ENCODE peak calls at places on chromosomes 12 and 14, in ten cellular contexts. W is T-cell; Q is small intestine; S is fibroblast of the aortic adventitia; V is activated T-helper 1 cell treated with anti-CD3 and anti-CD28 coated beads, Interleukin-2, amount 50 U/mL, for 16 hours; T is right atrium auricular region; Z is ELF-1; X is stimulated activated CD4-positive, alpha-beta T cell treated with anti-CD3 and anti-CD28 coated beads, Interleukin-4, amount 100 ng/mL, for 24 hours; Y is BJ; A is activated gamma-delta T cell treated with Interleukin-2 at 50 U/mL for 16 hours. R is an unnamed sample.

GRCh38 chr12:52319097-52319496 is 2.1 kb downstream of the KRT83 start:
- DNase-seq in W (no peak), T (no peak), S (no peak), Z (no peak), V (no peak), A (no peak), X (no peak), Q (no peak), Y (no peak), R (no peak)

GRCh38 chr12:55057466-55057865 is 37.7 kb downstream of the NEUROD4 start:
- DNase-seq in V (no peak), Q (no peak), A (no peak), X (no peak), T (no peak), Y (no peak), Z (peak), S (no peak), W (no peak), R (no peak)

GRCh38 chr14:55448146-55448614 is 7.8 kb upstream of the TBPL2 start:
- DNase-seq in T (no peak), X (peak), S (peak), Q (peak), Z (peak), A (no peak), V (no peak), W (no peak), Y (peak), R (no peak)

GRCh38 chr12:132501189-132501940 is 11.4 kb downstream of the FBRSL1 start:
- DNase-seq in S (no peak), T (no peak), X (no peak), Z (peak), V (no peak), W (no peak), Q (no peak), A (no peak), Y (no peak), R (no peak)

GRCh38 chr14:96905825-96906224 is 108.6 kb downstream of the VRK1 start:
- DNase-seq in V (no peak), T (no peak), Z (no peak), X (no peak), A (no peak), Q (no peak), S (peak), Y (no peak), W (no peak), R (no peak)

GRCh38 chr12:59839514-59839913 is 243.7 kb downstream of the SLC16A7 start:
- DNase-seq in S (peak), V (no peak), A (no peak), X (no peak), Z (no peak), W (no peak), T (no peak), Q (no peak), Y (no peak), R (no peak)

GRCh38 chr12:110966081-110966760 is 45.8 kb upstream of the MYL2 start:
- DNase-seq in W (no peak), X (no peak), Z (no peak), A (no peak), T (no peak), V (no peak), S (peak), Y (no peak), Q (no peak), R (no peak)

GRCh38 chr12:12784911-12785814 is at the start of gene APOLD1:
- DNase-seq in S (no peak), A (no peak), T (peak), Z (peak), Q (no peak), Y (no peak), X (no peak), W (no peak), V (no peak), R (no peak)

GRCh38 chr12:106433055-106433454 is 75.5 kb downstream of the POLR3B start:
- DNase-seq in Z (no peak), Q (peak), A (no peak), W (no peak), V (no peak), X (no peak), S (no peak), T (no peak), Y (no peak), R (no peak)

GRCh38 chr12:27573972-27574371 is 50.0 kb downstream of the PPFIBP1 start:
- DNase-seq in W (no peak), A (no peak), Y (peak), Z (no peak), V (no peak), X (no peak), S (peak), Q (no peak), T (no peak), R (no peak)

GRCh38 chr12:106956048-106956935 is 585 bp downstream of the TMEM263 start:
- DNase-seq in A (peak), T (peak), Z (peak), V (peak), W (peak), Q (peak), S (peak), Y (peak), X (peak), R (peak)

GRCh38 chr14:86086962-86087361 is 557.0 kb downstream of the FLRT2 start:
- DNase-seq in S (no peak), Q (no peak), Y (no peak), Z (no peak), T (no peak), W (no peak), A (no peak), V (no peak), X (no peak), R (no peak)

GRCh38 chr12:42172811-42173210 is 28.1 kb upstream of the GXYLT1 start:
- DNase-seq in W (no peak), V (no peak), Z (no peak), T (no peak), A (no peak), S (no peak), X (no peak), Q (no peak), Y (no peak), R (no peak)

GRCh38 chr14:52090936-52091335 is 22.1 kb upstream of the NID2 start:
- DNase-seq in Z (no peak), W (no peak), T (no peak), S (no peak), A (no peak), Y (no peak), X (no peak), Q (no peak), V (no peak), R (no peak)

GRCh38 chr12:81987351-81987750 is 228.2 kb upstream of the PPFIA2 start:
- DNase-seq in W (no peak), V (no peak), A (no peak), Q (no peak), X (no peak), Z (no peak), T (no peak), Y (no peak), S (no peak), R (no peak)

GRCh38 chr14:80638620-80639215 is 302.8 kb downstream of the CEP128 start:
- DNase-seq in S (peak), T (no peak), W (no peak), X (no peak), Z (no peak), A (no peak), V (no peak), Q (no peak), Y (peak), R (no peak)

GRCh38 chr12:117125275-117125613 is 26.0 kb upstream of the TESC start:
- DNase-seq in X (no peak), T (no peak), A (no peak), S (no peak), Z (peak), Q (no peak), Y (no peak), W (no peak), V (no peak), R (no peak)

GRCh38 chr12:111262277-111262676 is 106.6 kb downstream of the PHETA1 start:
- DNase-seq in Z (no peak), A (no peak), W (no peak), V (no peak), S (no peak), Q (no peak), X (no peak), Y (no peak), T (no peak), R (no peak)

GRCh38 chr12:89521348-89522238 is 3.0 kb downstream of the GALNT4 start:
- DNase-seq in W (no peak), Z (no peak), V (no peak), Y (no peak), X (no peak), T (no peak), Q (peak), S (no peak), A (no peak), R (no peak)

GRCh38 chr12:10212623-10213131 is at the start of gene GABARAPL1:
- DNase-seq in A (peak), Q (peak), S (peak), V (peak), W (peak), X (peak), Z (peak), T (peak), Y (no peak), R (peak)

GRCh38 chr14:93723001-93723400 is 65.3 kb downstream of the PRIMA1 start:
- DNase-seq in W (no peak), Z (no peak), S (no peak), Y (no peak), T (no peak), A (no peak), V (no peak), X (no peak), Q (no peak), R (no peak)

GRCh38 chr14:102777711-102778615 is 714 bp downstream of the TRAF3 start:
- DNase-seq in V (no peak), Y (no peak), Z (no peak), Q (peak), A (no peak), S (peak), X (peak), W (no peak), T (no peak), R (no peak)

GRCh38 chr12:100234591-100235304 is 32.1 kb downstream of the DEPDC4 start:
- DNase-seq in T (no peak), Y (no peak), S (peak), Z (no peak), V (no peak), X (peak), W (no peak), A (no peak), Q (peak), R (no peak)

GRCh38 chr12:82655751-82656150 is 31.0 kb upstream of the TMTC2 start:
- DNase-seq in V (no peak), Q (no peak), A (no peak), Y (no peak), X (no peak), Z (no peak), W (no peak), T (no peak), S (no peak), R (no peak)

GRCh38 chr14:62071029-62071428 is 308.8 kb downstream of the SNAPC1 start:
- DNase-seq in A (no peak), V (no peak), Z (no peak), W (no peak), T (no peak), Q (no peak), S (no peak), Y (no peak), X (no peak), R (no peak)

GRCh38 chr12:106135075-106135474 is 3.7 kb downstream of the NUAK1 start:
- DNase-seq in Q (no peak), A (no peak), Y (no peak), Z (no peak), V (no peak), S (peak), T (no peak), W (no peak), X (no peak), R (no peak)

GRCh38 chr12:55499810-55500252 is 7.7 kb downstream of the OR6C68 start:
- DNase-seq in X (no peak), W (no peak), Q (peak), V (no peak), A (no peak), T (no peak), Y (no peak), S (no peak), Z (no peak), R (no peak)

GRCh38 chr12:129075451-129076208 is 222.4 kb downstream of the GLT1D1 start:
- DNase-seq in W (no peak), Y (no peak), S (no peak), X (no peak), Q (no peak), V (no peak), Z (peak), T (no peak), A (no peak), R (no peak)

GRCh38 chr12:79251356-79251755 is 386.8 kb downstream of the SYT1 start:
- DNase-seq in T (no peak), A (no peak), V (no peak), Y (no peak), Q (no peak), S (peak), W (no peak), X (no peak), Z (no peak), R (no peak)

GRCh38 chr14:101495284-101495683 is 66.0 kb upstream of the DIO3 start:
- DNase-seq in S (no peak), W (no peak), Z (no peak), Y (no peak), T (peak), X (no peak), Q (no peak), A (no peak), V (no peak), R (no peak)

GRCh38 chr12:32183646-32184045 is 77.0 kb downstream of the BICD1 start:
- DNase-seq in Z (peak), V (no peak), Q (no peak), X (no peak), Y (no peak), T (no peak), S (no peak), W (no peak), A (no peak), R (no peak)

GRCh38 chr12:64392221-64392620 is 1.7 kb upstream of the C12orf56 start:
- DNase-seq in Z (no peak), S (peak), Y (no peak), A (no peak), X (peak), T (no peak), W (no peak), Q (peak), V (no peak), R (no peak)

GRCh38 chr12:98635657-98636323 is 8.8 kb downstream of the IKBIP start:
- DNase-seq in Q (no peak), X (no peak), S (peak), T (no peak), V (no peak), W (no peak), A (no peak), Z (no peak), Y (no peak), R (no peak)

GRCh38 chr12:97276198-97276580 is 186.4 kb upstream of the RMST start:
- DNase-seq in Z (peak), S (no peak), T (no peak), W (no peak), V (no peak), Q (no peak), A (no peak), Y (no peak), X (no peak), R (no peak)

GRCh38 chr12:121036810-121037326 is 2.2 kb downstream of the OASL start:
- DNase-seq in X (peak), S (peak), Z (no peak), T (no peak), Q (no peak), W (no peak), V (no peak), A (peak), Y (no peak), R (no peak)

GRCh38 chr12:104360157-104360556 is 56.6 kb downstream of the EID3 start:
- DNase-seq in Z (no peak), S (peak), A (no peak), W (no peak), V (no peak), Y (no peak), Q (no peak), X (no peak), T (no peak), R (no peak)

GRCh38 chr12:117328556-117329100 is 32.8 kb downstream of the NOS1 start:
- DNase-seq in Z (no peak), T (no peak), S (no peak), Y (no peak), X (no peak), W (no peak), V (no peak), Q (no peak), A (no peak), R (no peak)

GRCh38 chr14:23300687-23301223 is 1.9 kb downstream of the PPP1R3E start:
- DNase-seq in Q (peak), Y (no peak), S (no peak), V (no peak), A (no peak), Z (peak), T (peak), X (no peak), W (no peak), R (no peak)

GRCh38 chr12:112473056-112473455 is 54.3 kb downstream of the PTPN11 start:
- DNase-seq in X (no peak), T (no peak), Q (no peak), Y (no peak), W (no peak), S (no peak), V (no peak), A (no peak), Z (peak), R (no peak)

R was measured in GDM1.